ENCODE peak calls at places on chromosomes 16 and 17, in seven cellular contexts. B is tibial nerve, H is PC-9, P is psoas muscle, C is ascending aorta, T is cardiac muscle cell, W is upper lobe of left lung. V is an unnamed sample. For H3K36me3, the result is how much of the 10 kb centered on the place peaks cover.

GRCh38 chr16:10581507-10581906 is 1.1 kb upstream of the EMP2 start:
- DNase-seq in B (no peak), H (no peak), P (no peak), C (no peak), T (peak), W (no peak), V (no peak)

GRCh38 chr16:680967-681745 is 946 bp downstream of the STUB1 start:
- DNase-seq in B (no peak), H (no peak), P (peak), C (no peak), T (peak), W (peak), V (no peak)

GRCh38 chr17:9451919-9452318 is 123.7 kb downstream of the STX8 start:
- DNase-seq in B (no peak), H (no peak), P (no peak), C (no peak), T (no peak), W (no peak), V (no peak)

GRCh38 chr16:79253100-79253631 is 347.4 kb downstream of the MAF start:
- DNase-seq in B (peak), H (no peak), P (no peak), C (no peak), T (no peak), W (no peak), V (no peak)

GRCh38 chr16:75305364-75306101 is 54.1 kb upstream of the BCAR1 start:
- DNase-seq in B (peak), H (peak), P (peak), C (peak), T (peak), W (peak), V (peak)

GRCh38 chr16:86391987-86392386 is 118.3 kb upstream of the FOXF1 start:
- DNase-seq in B (no peak), H (no peak), P (no peak), C (no peak), T (peak), W (no peak), V (no peak)

GRCh38 chr16:20331635-20332034 is 4.3 kb upstream of the GP2 start:
- DNase-seq in B (no peak), H (no peak), P (no peak), C (no peak), T (no peak), W (no peak), V (no peak)

GRCh38 chr17:34993031-34993430 is 12.7 kb downstream of the LIG3 start:
- DNase-seq in B (no peak), H (no peak), P (no peak), C (no peak), T (no peak), W (no peak), V (no peak)

DNA sequence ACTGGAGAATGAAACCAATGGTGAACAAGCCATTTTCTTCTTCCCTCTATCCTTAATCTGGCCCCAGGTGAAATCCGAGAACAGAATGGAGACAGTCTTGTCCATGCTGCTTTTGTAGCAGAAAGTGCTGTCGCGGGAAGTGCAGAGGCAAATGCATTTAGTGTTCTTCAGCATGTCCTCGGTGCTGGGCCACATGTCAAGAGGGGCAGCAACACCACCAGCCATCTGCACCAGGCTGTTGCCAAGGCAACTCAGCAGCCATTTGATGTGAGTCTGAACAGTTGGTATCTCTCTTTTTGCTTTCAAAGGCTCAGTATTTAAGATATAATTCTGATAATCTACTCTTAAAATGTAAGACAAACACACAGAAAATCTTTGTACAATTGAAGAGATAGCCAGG is 18.7 kb downstream of the UQCRC2 start:
- DNase-seq in B (no peak), H (no peak), P (no peak), C (no peak), T (no peak), W (no peak), V (no peak)
- H3K36me3 ChIP-seq in B (under half), H (half or more), P (under half), C (half or more), T (half or more), W (half or more), V (under half)

GRCh38 chr16:87445486-87445885 is 47.3 kb downstream of the ZCCHC14 start:
- DNase-seq in B (no peak), H (no peak), P (peak), C (no peak), T (no peak), W (no peak), V (no peak)

GRCh38 chr16:87443031-87443430 is 49.8 kb downstream of the ZCCHC14 start:
- DNase-seq in B (no peak), H (no peak), P (no peak), C (no peak), T (no peak), W (no peak), V (no peak)

GRCh38 chr16:87442581-87442966 is 50.2 kb downstream of the ZCCHC14 start:
- DNase-seq in B (no peak), H (no peak), P (no peak), C (no peak), T (peak), W (no peak), V (no peak)

GRCh38 chr16:87441886-87442580 is 49.9 kb downstream of the MAP1LC3B start:
- DNase-seq in B (no peak), H (no peak), P (peak), C (no peak), T (no peak), W (no peak), V (no peak)

DNA sequence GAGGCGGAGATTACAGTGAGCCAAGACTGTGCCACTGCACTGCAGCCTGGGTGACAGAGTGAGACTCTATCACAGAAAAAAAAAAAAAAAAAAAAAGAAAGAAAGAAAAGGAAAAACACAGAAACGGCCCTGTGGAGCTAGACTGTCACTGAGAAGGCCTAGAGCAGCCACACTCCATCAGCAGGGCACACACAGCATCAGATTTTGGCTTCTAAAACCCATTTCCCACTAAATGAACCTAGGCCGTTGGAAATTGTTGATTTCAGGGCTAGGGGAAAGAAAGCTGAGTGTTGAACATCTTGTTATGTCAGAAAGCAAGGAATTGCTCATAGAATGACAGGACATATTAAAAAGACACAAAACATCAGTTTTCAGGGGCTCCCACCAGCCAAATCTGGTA is 48.9 kb downstream of the ZCCHC14 start:
- DNase-seq in B (no peak), H (no peak), P (no peak), C (no peak), T (no peak), W (no peak), V (no peak)
- TF ChIP-seq CTCF in B (no peak), H (no peak), P (no peak), C (no peak), T (no peak), W (no peak), V (no peak)

GRCh38 chr17:49290690-49291326 is 60.2 kb upstream of the PHOSPHO1 start:
- DNase-seq in B (peak), H (no peak), P (no peak), C (no peak), T (peak), W (no peak), V (no peak)

GRCh38 chr17:49294126-49294525 is 63.5 kb upstream of the PHOSPHO1 start:
- DNase-seq in B (no peak), H (no peak), P (no peak), C (no peak), T (no peak), W (no peak), V (no peak)

GRCh38 chr17:49287481-49287880 is 56.9 kb upstream of the PHOSPHO1 start:
- DNase-seq in B (no peak), H (no peak), P (no peak), C (no peak), T (no peak), W (no peak), V (no peak)

GRCh38 chr17:49292901-49293300 is 62.3 kb upstream of the PHOSPHO1 start:
- DNase-seq in B (no peak), H (no peak), P (no peak), C (no peak), T (no peak), W (no peak), V (no peak)

DNA sequence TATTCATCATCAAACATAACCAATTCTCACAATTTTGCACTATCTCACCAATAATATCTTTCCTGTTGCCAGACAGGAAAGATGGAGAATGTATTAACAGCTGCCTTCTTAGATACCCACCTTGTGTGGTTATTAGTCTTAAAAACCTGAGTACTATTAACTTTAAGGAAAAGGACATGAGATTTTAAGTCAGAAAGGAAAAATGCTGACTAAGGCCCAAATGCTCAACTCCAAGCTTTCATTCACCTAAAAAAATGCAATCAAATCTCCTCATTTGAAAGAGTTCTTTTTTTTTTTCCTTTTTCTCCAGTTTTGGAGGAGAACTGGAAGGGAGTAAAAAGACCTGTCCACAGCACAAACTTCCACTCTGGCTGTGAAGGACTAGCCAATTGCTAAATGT is 61.3 kb upstream of the PHOSPHO1 start:
- DNase-seq in B (no peak), H (no peak), P (no peak), C (no peak), T (no peak), W (no peak), V (no peak)
- H3K36me3 ChIP-seq in B (under half), H (under half), P (under half), C (under half), T (under half), W (under half), V (under half)

DNA sequence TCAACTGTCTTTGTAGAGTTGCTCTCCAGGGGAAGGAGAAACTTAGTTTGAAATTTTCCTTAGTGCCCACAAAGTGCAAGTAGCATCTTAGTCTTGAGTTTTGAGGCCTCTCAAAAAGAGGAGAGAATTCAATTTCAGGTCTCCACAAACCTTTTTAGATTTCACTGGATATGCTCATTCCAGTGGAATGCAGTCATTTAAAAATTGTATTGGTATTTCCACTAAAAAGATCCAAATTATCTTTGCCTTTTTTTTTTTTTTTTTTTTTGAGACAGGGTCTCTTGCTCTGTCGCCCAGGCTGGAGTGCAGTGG is 6.9 kb upstream of the FOXJ1 start:
- DNase-seq in B (no peak), H (no peak), P (no peak), C (no peak), T (no peak), W (no peak), V (no peak)
- TF ChIP-seq CTCF in B (no peak), H (no peak), P (no peak), C (no peak), T (no peak), W (no peak), V (no peak)

DNA sequence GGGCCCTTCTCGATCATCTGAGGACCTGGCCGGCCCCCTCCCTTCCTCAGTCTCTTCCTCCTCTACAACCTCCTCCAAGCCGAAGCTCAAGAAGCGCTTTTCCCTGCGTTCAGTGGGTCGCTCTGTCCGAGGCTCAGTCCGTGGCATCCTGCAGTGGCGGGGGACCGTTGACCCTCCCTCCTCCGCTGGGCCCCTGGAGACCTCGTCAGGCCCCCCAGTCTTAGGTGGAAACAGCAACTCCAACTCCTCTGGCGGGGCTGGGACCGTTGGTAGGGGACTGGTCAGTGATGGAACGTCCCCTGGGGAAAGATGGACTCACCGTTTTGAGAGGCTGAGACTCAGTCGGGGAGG is 2.8 kb downstream of the SH2B1 start:
- DNase-seq in B (no peak), H (no peak), P (no peak), C (no peak), T (no peak), W (no peak), V (no peak)
- H3K36me3 ChIP-seq in B (under half), H (under half), P (under half), C (under half), T (under half), W (under half), V (under half)

GRCh38 chr16:29790949-29791844 is 646 bp downstream of the KIF22 start:
- DNase-seq in B (no peak), H (no peak), P (no peak), C (no peak), T (no peak), W (no peak), V (no peak)
- TF ChIP-seq CTCF in B (no peak), H (no peak), P (no peak), C (no peak), T (no peak), W (no peak), V (no peak)

DNA sequence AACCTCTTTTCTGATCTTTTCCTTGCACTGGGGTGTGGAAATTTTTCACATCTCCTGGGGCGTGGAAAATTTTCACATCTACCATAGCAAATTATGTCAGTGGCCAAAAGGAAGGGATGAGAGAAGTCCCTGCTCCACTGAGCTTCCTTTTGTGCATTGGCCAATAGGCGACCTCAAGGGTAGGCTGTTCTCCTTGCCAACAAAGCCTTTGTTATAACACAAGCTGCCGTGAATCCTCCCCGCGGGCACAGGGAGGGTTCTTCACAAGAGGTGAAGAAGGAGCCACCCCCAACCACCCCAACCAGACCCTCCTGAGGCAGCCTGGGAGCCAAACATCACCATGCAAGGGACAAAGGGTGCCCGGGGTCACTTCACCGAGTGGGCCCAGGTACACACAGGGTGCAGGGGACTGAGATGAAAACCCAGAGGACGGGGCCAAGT is 6.5 kb downstream of the SLC5A11 start:
- DNase-seq in B (no peak), H (no peak), P (no peak), C (no peak), T (peak), W (no peak), V (no peak)
- H3K36me3 ChIP-seq in B (under half), H (under half), P (under half), C (under half), T (under half), W (under half), V (under half)